ENCODE peak calls at places on chromosomes 5 and 9, in five cellular contexts. One of them, this sample, is unnamed.

GRCh38 chr9:114363424-114363823 is 24.4 kb downstream of the AKNA start:
- DNase-seq in sigmoid colon: no peak
- DNase-seq in GM12865: no peak
- DNase-seq in upper lobe of right lung: peak; percentile 2
- DNase-seq in CD8-positive, alpha-beta T cell: no peak
- DNase-seq in this sample: no peak

GRCh38 chr9:107222020-107222522 is 61.0 kb upstream of the RAD23B start:
- DNase-seq in sigmoid colon: no peak
- DNase-seq in GM12865: no peak
- DNase-seq in upper lobe of right lung: no peak
- DNase-seq in CD8-positive, alpha-beta T cell: no peak
- DNase-seq in this sample: no peak

GRCh38 chr9:99169982-99170761 is 51.6 kb downstream of the ALG2 start:
- DNase-seq in sigmoid colon: no peak
- DNase-seq in GM12865: no peak
- DNase-seq in upper lobe of right lung: no peak
- DNase-seq in CD8-positive, alpha-beta T cell: no peak
- DNase-seq in this sample: no peak

GRCh38 chr5:76475936-76476335 is 72.9 kb downstream of the IQGAP2 start:
- DNase-seq in sigmoid colon: no peak
- DNase-seq in GM12865: no peak
- DNase-seq in upper lobe of right lung: no peak
- DNase-seq in CD8-positive, alpha-beta T cell: no peak
- DNase-seq in this sample: no peak

GRCh38 chr9:15746905-15747304 is 194.1 kb downstream of the CCDC171 start:
- DNase-seq in sigmoid colon: no peak
- DNase-seq in GM12865: no peak
- DNase-seq in upper lobe of right lung: no peak
- DNase-seq in CD8-positive, alpha-beta T cell: no peak
- DNase-seq in this sample: no peak

GRCh38 chr5:96226941-96227552 is 206.0 kb downstream of the PCSK1 start:
- DNase-seq in sigmoid colon: peak; percentile 70
- DNase-seq in GM12865: no peak
- DNase-seq in upper lobe of right lung: no peak
- DNase-seq in CD8-positive, alpha-beta T cell: no peak
- DNase-seq in this sample: no peak

GRCh38 chr5:3123763-3124157 is 372.3 kb upstream of the IRX2 start:
- DNase-seq in sigmoid colon: no peak
- DNase-seq in GM12865: no peak
- DNase-seq in upper lobe of right lung: no peak
- DNase-seq in CD8-positive, alpha-beta T cell: no peak
- DNase-seq in this sample: no peak

GRCh38 chr9:83505282-83505681 is 32.9 kb downstream of the FRMD3 start:
- DNase-seq in sigmoid colon: no peak
- DNase-seq in GM12865: no peak
- DNase-seq in upper lobe of right lung: no peak
- DNase-seq in CD8-positive, alpha-beta T cell: no peak
- DNase-seq in this sample: no peak

GRCh38 chr5:77761606-77762005 is 14.5 kb downstream of the TBCA start:
- DNase-seq in sigmoid colon: no peak
- DNase-seq in GM12865: no peak
- DNase-seq in upper lobe of right lung: no peak
- DNase-seq in CD8-positive, alpha-beta T cell: no peak
- DNase-seq in this sample: no peak

GRCh38 chr9:112743216-112743835 is 7.2 kb upstream of the SNX30 start:
- DNase-seq in sigmoid colon: no peak
- DNase-seq in GM12865: peak; percentile 21
- DNase-seq in upper lobe of right lung: no peak
- DNase-seq in CD8-positive, alpha-beta T cell: no peak
- DNase-seq in this sample: no peak

GRCh38 chr9:92133949-92134604 is 18.9 kb upstream of the SPTLC1 start:
- DNase-seq in sigmoid colon: peak; percentile 89
- DNase-seq in GM12865: peak; percentile 77
- DNase-seq in upper lobe of right lung: peak; percentile 90
- DNase-seq in CD8-positive, alpha-beta T cell: peak; percentile 45
- DNase-seq in this sample: no peak

GRCh38 chr5:136174021-136174659 is 18.8 kb downstream of the SMIM32 start:
- DNase-seq in sigmoid colon: no peak
- DNase-seq in GM12865: peak; percentile 60
- DNase-seq in upper lobe of right lung: no peak
- DNase-seq in CD8-positive, alpha-beta T cell: no peak
- DNase-seq in this sample: no peak
- TF ChIP-seq CTCF in sigmoid colon: no peak
- TF ChIP-seq CTCF in GM12865: peak; percentile 58
- TF ChIP-seq CTCF in upper lobe of right lung: peak; percentile 50
- TF ChIP-seq CTCF in CD8-positive, alpha-beta T cell: no peak
- TF ChIP-seq CTCF in this sample: no peak

GRCh38 chr9:7234144-7234543 is 476.4 kb downstream of the KDM4C start:
- DNase-seq in sigmoid colon: no peak
- DNase-seq in GM12865: peak; percentile 61
- DNase-seq in upper lobe of right lung: no peak
- DNase-seq in CD8-positive, alpha-beta T cell: no peak
- DNase-seq in this sample: no peak
- TF ChIP-seq CTCF in sigmoid colon: no peak
- TF ChIP-seq CTCF in GM12865: peak; percentile 55
- TF ChIP-seq CTCF in upper lobe of right lung: peak; percentile 30
- TF ChIP-seq CTCF in CD8-positive, alpha-beta T cell: no peak
- TF ChIP-seq CTCF in this sample: no peak

DNA sequence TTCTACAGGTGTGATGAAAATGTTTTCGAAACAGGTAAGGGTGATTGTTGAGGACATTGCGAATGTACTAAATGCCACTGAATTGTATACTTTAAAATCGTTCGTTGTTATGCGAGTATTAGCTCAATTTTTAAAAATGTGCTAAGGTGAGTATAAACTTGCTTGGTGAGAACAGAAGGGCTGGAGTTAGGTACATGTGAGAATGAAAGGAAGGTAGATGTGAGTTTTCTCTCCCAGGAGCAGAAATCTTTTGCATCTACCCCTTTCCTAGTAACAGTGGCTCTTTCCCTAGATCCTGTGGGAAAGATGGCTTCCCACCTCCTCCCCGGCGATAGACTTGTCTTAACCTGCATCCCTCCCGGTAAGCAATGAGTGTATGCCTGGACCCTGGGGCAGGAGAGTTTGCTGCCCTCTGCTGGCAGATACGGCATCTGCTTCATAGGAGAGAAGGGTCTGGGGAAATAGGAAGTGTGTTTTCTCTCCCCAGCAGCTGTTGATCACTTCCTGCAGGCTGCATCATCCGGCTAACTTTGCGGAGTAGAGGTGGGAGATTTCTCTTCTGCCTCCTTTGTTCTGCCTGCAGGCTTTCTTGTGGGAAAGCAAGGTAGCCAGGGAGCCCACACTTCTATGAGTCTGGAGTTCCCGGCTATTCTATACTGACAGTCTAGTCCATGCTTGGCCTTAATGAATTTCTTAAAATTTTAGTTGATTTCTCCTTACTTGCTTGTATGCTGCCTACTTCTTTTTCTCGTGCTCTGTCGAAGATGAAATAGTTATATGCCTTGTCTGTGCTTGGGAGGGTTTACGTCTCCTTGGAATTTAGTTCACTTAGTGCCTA is 373.3 kb upstream of the SEMA6A start:
- DNase-seq in sigmoid colon: no peak
- DNase-seq in GM12865: peak; percentile 85
- DNase-seq in upper lobe of right lung: peak; percentile 75
- DNase-seq in CD8-positive, alpha-beta T cell: peak; percentile 7
- DNase-seq in this sample: no peak
- TF ChIP-seq CTCF in sigmoid colon: no peak
- TF ChIP-seq CTCF in GM12865: peak; percentile 80
- TF ChIP-seq CTCF in upper lobe of right lung: peak; percentile 72
- TF ChIP-seq CTCF in CD8-positive, alpha-beta T cell: peak; percentile 30
- TF ChIP-seq CTCF in this sample: no peak

DNA sequence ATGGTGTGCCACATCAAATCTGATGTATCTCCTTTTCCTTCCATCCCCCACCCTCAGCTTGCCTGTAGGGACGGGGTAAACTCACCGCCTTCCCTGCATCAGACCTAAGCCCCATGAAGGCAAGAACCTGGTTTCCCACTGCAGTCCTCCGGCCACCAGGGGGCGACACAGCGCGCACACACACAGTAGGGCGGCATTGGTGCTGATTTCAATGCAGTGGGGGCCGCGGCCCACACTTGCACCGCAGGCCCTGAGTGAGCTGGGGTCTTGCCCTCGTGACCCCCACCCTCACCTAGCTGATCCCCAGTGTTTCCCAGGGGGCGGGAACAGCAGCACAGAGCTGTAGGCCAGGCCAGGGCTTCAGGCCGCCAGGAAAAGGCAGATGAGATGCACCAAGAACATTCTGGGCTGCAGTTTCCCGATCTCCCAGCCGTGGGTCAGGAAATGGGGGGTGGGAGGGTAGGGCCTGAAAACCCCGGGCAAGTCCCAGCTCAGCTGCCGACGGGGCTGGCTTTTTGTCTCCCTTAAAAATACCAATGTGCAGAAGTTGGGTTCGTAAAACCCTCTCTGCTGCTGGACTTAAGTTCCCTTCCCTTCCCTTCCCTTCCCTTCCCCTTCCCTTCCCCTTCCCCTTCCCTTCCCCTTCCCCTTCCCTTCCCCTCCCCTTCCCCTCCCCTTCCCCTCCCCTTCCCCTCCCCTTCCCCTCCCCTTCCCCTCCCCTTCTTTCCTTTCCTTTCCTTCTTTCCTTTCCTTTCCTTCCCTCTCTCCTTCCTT is 19.5 kb downstream of the FAM163B start:
- DNase-seq in sigmoid colon: no peak
- DNase-seq in GM12865: peak; percentile 12
- DNase-seq in upper lobe of right lung: no peak
- DNase-seq in CD8-positive, alpha-beta T cell: peak; percentile 10
- DNase-seq in this sample: no peak
- TF ChIP-seq CTCF in sigmoid colon: no peak
- TF ChIP-seq CTCF in GM12865: peak; percentile 60
- TF ChIP-seq CTCF in upper lobe of right lung: peak; percentile 48
- TF ChIP-seq CTCF in CD8-positive, alpha-beta T cell: peak; percentile 31
- TF ChIP-seq CTCF in this sample: no peak

GRCh38 chr9:127976943-127977871 is 3.6 kb downstream of the EEIG1 start:
- DNase-seq in sigmoid colon: no peak
- DNase-seq in GM12865: no peak
- DNase-seq in upper lobe of right lung: no peak
- DNase-seq in CD8-positive, alpha-beta T cell: no peak
- DNase-seq in this sample: no peak

GRCh38 chr9:127976498-127976897 is 4.3 kb downstream of the EEIG1 start:
- DNase-seq in sigmoid colon: no peak
- DNase-seq in GM12865: no peak
- DNase-seq in upper lobe of right lung: peak; percentile 85
- DNase-seq in CD8-positive, alpha-beta T cell: no peak
- DNase-seq in this sample: no peak

GRCh38 chr9:127979015-127979332 is 1.8 kb downstream of the EEIG1 start:
- DNase-seq in sigmoid colon: no peak
- DNase-seq in GM12865: no peak
- DNase-seq in upper lobe of right lung: no peak
- DNase-seq in CD8-positive, alpha-beta T cell: no peak
- DNase-seq in this sample: no peak

GRCh38 chr9:127979333-127980055 is 1.3 kb downstream of the EEIG1 start:
- DNase-seq in sigmoid colon: peak; percentile 85
- DNase-seq in GM12865: peak; percentile 81
- DNase-seq in upper lobe of right lung: peak; percentile 80
- DNase-seq in CD8-positive, alpha-beta T cell: no peak
- DNase-seq in this sample: no peak

DNA sequence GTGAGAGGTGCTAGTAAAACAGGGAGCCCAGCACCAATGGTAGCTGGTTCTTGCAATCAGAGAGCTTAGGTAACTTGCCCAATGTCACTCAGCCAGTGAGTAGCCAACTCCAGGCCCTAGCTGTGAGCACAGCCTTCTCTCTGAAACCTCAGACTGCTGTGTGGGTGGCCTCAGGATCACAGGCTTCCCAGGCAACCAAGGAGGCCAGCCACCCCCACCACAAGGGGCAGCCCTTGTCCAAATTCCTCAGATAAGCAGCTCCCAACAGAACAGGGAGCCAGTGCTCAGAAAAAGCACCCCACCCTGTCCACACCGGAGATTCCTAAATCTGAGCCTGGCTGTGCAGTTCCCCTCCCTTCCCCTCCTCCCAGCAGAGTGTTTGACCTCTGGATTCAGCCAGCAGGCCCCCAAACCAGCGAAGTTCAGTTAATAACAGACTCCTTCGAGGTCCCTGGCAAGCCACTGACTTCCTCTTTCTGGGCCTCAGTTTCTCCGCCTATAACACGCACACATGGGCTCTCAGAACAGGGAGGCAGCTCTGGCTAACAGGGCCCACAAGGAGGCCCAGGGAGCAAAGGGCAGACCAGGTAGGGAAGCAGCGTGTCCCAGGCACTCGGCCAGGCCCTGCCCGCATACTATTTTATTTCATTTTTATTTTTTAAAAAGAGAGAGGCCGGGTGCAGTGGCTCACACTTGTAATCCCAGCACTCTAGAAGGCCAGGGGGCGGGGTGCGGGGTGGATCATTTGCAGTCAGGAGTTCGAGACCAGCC is 2.7 kb downstream of the EEIG1 start:
- DNase-seq in sigmoid colon: peak; percentile 87
- DNase-seq in GM12865: peak; percentile 34
- DNase-seq in upper lobe of right lung: peak; percentile 85
- DNase-seq in CD8-positive, alpha-beta T cell: no peak
- DNase-seq in this sample: peak; percentile 94
- TF ChIP-seq CTCF in sigmoid colon: no peak
- TF ChIP-seq CTCF in GM12865: no peak
- TF ChIP-seq CTCF in upper lobe of right lung: peak; percentile 12
- TF ChIP-seq CTCF in CD8-positive, alpha-beta T cell: no peak
- TF ChIP-seq CTCF in this sample: no peak

DNA sequence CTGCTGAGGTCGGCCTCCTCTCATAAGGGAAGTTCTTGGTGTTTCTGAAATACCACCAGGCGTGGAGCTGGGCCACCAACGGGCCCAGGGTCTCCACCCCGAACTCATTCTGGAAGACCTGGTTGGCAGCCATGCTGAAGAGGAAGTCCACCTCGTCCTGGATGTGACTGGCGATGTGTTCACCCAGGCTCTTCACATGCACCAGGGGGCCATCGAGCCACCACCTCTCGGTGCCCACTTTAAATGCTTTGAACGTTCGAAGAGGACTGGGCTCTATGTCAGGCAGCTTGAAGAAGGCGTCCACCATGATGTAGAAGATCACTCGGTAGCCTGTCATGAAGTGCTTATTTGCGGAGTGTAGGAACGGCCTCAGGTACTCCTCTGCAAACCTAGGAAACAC is 15.1 kb downstream of the GLT6D1 start:
- DNase-seq in sigmoid colon: no peak
- DNase-seq in GM12865: no peak
- DNase-seq in upper lobe of right lung: no peak
- DNase-seq in CD8-positive, alpha-beta T cell: no peak
- DNase-seq in this sample: peak; percentile 31
- TF ChIP-seq CTCF in sigmoid colon: no peak
- TF ChIP-seq CTCF in GM12865: no peak
- TF ChIP-seq CTCF in upper lobe of right lung: no peak
- TF ChIP-seq CTCF in CD8-positive, alpha-beta T cell: no peak
- TF ChIP-seq CTCF in this sample: no peak

GRCh38 chr9:124394596-124394995 is 20.6 kb downstream of the PSMB7 start:
- DNase-seq in sigmoid colon: no peak
- DNase-seq in GM12865: no peak
- DNase-seq in upper lobe of right lung: no peak
- DNase-seq in CD8-positive, alpha-beta T cell: no peak
- DNase-seq in this sample: no peak
- TF ChIP-seq CTCF in sigmoid colon: no peak
- TF ChIP-seq CTCF in GM12865: no peak
- TF ChIP-seq CTCF in upper lobe of right lung: peak; percentile 9
- TF ChIP-seq CTCF in CD8-positive, alpha-beta T cell: no peak
- TF ChIP-seq CTCF in this sample: no peak

GRCh38 chr5:41968153-41968723 is 43.2 kb downstream of the FBXO4 start:
- DNase-seq in sigmoid colon: no peak
- DNase-seq in GM12865: no peak
- DNase-seq in upper lobe of right lung: no peak
- DNase-seq in CD8-positive, alpha-beta T cell: no peak
- DNase-seq in this sample: no peak
- TF ChIP-seq CTCF in sigmoid colon: no peak
- TF ChIP-seq CTCF in GM12865: no peak
- TF ChIP-seq CTCF in upper lobe of right lung: no peak
- TF ChIP-seq CTCF in CD8-positive, alpha-beta T cell: no peak
- TF ChIP-seq CTCF in this sample: no peak

GRCh38 chr5:43609752-43610151 is 6.8 kb downstream of the NNT start:
- DNase-seq in sigmoid colon: no peak
- DNase-seq in GM12865: peak; percentile 58
- DNase-seq in upper lobe of right lung: no peak
- DNase-seq in CD8-positive, alpha-beta T cell: no peak
- DNase-seq in this sample: no peak
- TF ChIP-seq CTCF in sigmoid colon: no peak
- TF ChIP-seq CTCF in GM12865: peak; percentile 43
- TF ChIP-seq CTCF in upper lobe of right lung: no peak
- TF ChIP-seq CTCF in CD8-positive, alpha-beta T cell: no peak
- TF ChIP-seq CTCF in this sample: no peak